ENCODE peak calls at places on chromosomes 16 and 17, in six cellular contexts. A is RWPE2, Z is uterus, N is neuronal stem cell, Y is astrocyte of the spinal cord, R is body of pancreas. H is an unnamed sample.

GRCh38 chr17:8800656-8801055 is 1.5 kb upstream of the MFSD6L start:
- DNase-seq in Y (no peak), A (no peak), R (no peak), Z (no peak), N (no peak), H (no peak)

GRCh38 chr17:6428207-6428965 is 6.5 kb downstream of the AIPL1 start:
- DNase-seq in R (no peak), N (no peak), Z (no peak), A (no peak), Y (no peak), H (no peak)

GRCh38 chr17:27322690-27323508 is 29.0 kb downstream of the WSB1 start:
- DNase-seq in Y (no peak), A (no peak), R (no peak), Z (no peak), N (no peak), H (no peak)

GRCh38 chr17:21194688-21195087 is 19.3 kb downstream of the TMEM11 start:
- DNase-seq in A (no peak), R (no peak), Z (peak), Y (peak), N (no peak), H (no peak)

GRCh38 chr17:61285483-61286320 is 113.9 kb upstream of the TBX2 start:
- DNase-seq in Y (peak), A (no peak), N (no peak), R (no peak), Z (no peak), H (no peak)

GRCh38 chr16:79422061-79422460 is 178.5 kb downstream of the MAF start:
- DNase-seq in R (no peak), A (no peak), Y (no peak), N (no peak), Z (no peak), H (no peak)

GRCh38 chr17:2435852-2436251 is 35.0 kb upstream of the MNT start:
- DNase-seq in Y (no peak), A (no peak), N (no peak), R (peak), Z (no peak), H (no peak)

GRCh38 chr17:61314368-61315078 is 85.1 kb upstream of the TBX2 start:
- DNase-seq in R (no peak), Z (peak), N (no peak), A (no peak), Y (peak), H (no peak)

GRCh38 chr17:29909604-29910003 is 20.4 kb downstream of the SSH2 start:
- DNase-seq in Y (peak), A (no peak), N (no peak), Z (no peak), R (no peak), H (no peak)

GRCh38 chr17:62626719-62627218 is 701 bp upstream of the MRC2 start:
- DNase-seq in Y (peak), Z (peak), N (peak), A (no peak), R (no peak), H (no peak)

GRCh38 chr16:55349867-55350266 is 25.9 kb downstream of the IRX6 start:
- DNase-seq in N (no peak), Y (peak), R (no peak), Z (no peak), A (no peak), H (no peak)

GRCh38 chr17:81960130-81960958 is 643 bp downstream of the NOTUM start:
- DNase-seq in R (no peak), Y (no peak), N (no peak), A (peak), Z (no peak), H (no peak)

GRCh38 chr17:57862410-57862989 is 12.7 kb upstream of the MRPS23 start:
- DNase-seq in Y (no peak), Z (peak), A (no peak), R (no peak), N (no peak), H (no peak)

GRCh38 chr16:78705694-78706093 is 606.2 kb downstream of the WWOX start:
- DNase-seq in A (no peak), Z (no peak), Y (peak), N (no peak), R (no peak), H (no peak)

GRCh38 chr16:65117701-65118448 is 4.0 kb downstream of the CDH11 start:
- DNase-seq in R (peak), N (peak), Z (peak), A (no peak), Y (peak), H (peak)

GRCh38 chr16:11006666-11007065 is 62.3 kb downstream of the CLEC16A start:
- DNase-seq in N (no peak), Z (no peak), Y (no peak), A (no peak), R (no peak), H (no peak)

GRCh38 chr17:5120036-5120435 is 4.2 kb downstream of the USP6 start:
- DNase-seq in N (no peak), Z (peak), R (no peak), A (peak), Y (no peak), H (no peak)

GRCh38 chr17:43401293-43401692 is 2.5 kb downstream of the ARL4D start:
- DNase-seq in Y (peak), N (no peak), R (no peak), Z (no peak), A (peak), H (no peak)

GRCh38 chr17:77141846-77142449 is 1.2 kb downstream of the SEC14L1 start:
- DNase-seq in Z (no peak), A (no peak), Y (no peak), R (no peak), N (no peak), H (no peak)

GRCh38 chr17:77919276-77919675 is 39.2 kb upstream of the TNRC6C start:
- DNase-seq in N (no peak), R (no peak), A (no peak), Y (no peak), Z (no peak), H (no peak)

GRCh38 chr16:30478766-30479478 is 6.4 kb downstream of the ITGAL start:
- DNase-seq in Z (no peak), Y (no peak), N (no peak), R (no peak), A (no peak), H (no peak)

GRCh38 chr17:44062871-44063270 is 3.6 kb downstream of the LSM12 start:
- DNase-seq in N (no peak), Z (no peak), R (no peak), Y (no peak), A (no peak), H (no peak)

GRCh38 chr16:54944002-54944401 is 13.3 kb downstream of the IRX5 start:
- DNase-seq in A (no peak), Y (no peak), Z (no peak), N (no peak), R (no peak), H (no peak)

GRCh38 chr16:89707695-89708094 is 6.2 kb upstream of the SPATA2L start:
- DNase-seq in R (no peak), Z (no peak), A (peak), Y (no peak), N (no peak), H (no peak)

GRCh38 chr16:89704281-89704680 is 2.8 kb upstream of the SPATA2L start:
- DNase-seq in N (no peak), A (no peak), Y (no peak), R (no peak), Z (no peak), H (no peak)

GRCh38 chr16:89708481-89708931 is 7.0 kb upstream of the SPATA2L start:
- DNase-seq in Z (no peak), Y (no peak), A (peak), N (no peak), R (no peak), H (no peak)

GRCh38 chr16:89705006-89705405 is 3.5 kb upstream of the SPATA2L start:
- DNase-seq in A (peak), Y (no peak), Z (no peak), R (no peak), N (no peak), H (no peak)

GRCh38 chr16:89706446-89707260 is 5.1 kb upstream of the SPATA2L start:
- DNase-seq in A (no peak), R (no peak), Y (no peak), Z (no peak), N (no peak), H (no peak)
- H3K4me3 ChIP-seq in A (no peak), R (no peak), Y (no peak), Z (no peak), N (no peak), H (no peak)

DNA sequence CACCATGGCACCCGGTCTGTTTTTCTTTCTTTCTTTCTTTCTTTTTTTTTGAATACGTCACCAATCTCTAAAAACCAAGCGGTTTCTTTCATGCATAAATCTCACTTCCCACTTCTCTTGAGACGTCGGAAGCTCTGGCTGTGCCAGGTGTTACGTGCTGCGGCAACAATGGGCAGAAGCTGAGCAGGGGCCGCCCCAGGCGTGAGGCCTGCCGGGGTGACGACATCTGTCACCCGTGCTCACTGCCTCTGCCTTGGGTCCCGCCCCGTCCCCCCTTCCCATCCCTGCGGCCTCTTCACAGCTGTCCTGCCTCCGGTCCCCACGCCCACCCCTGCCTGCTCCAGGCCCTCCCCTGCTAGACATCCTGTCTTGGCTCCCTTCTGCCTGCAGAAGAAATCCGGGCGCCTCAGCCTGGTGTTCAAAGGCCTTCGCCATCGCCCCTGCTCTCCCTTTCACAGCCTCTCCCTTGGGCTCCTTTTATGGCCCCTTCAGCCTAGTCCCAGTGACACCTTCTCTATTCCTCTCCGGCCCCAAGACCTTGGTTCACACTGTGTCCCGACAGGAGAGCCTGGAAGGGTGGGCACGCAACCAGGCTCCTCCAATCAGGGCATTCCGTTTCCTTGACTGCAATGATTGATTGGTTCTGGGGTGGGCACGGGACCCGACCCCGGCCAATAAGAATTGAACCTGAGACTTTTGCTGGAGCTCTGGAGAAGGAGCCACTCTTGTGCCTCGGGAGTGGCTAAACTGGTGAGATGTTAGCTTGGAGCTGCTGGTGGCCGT is 4.8 kb downstream of the P2RX1 start:
- DNase-seq in N (no peak), Z (no peak), R (no peak), Y (no peak), A (no peak), H (no peak)
- H3K4me3 ChIP-seq in N (no peak), Z (no peak), R (no peak), Y (no peak), A (no peak), H (no peak)

GRCh38 chr17:68085751-68086445 is 50.4 kb downstream of the KPNA2 start:
- DNase-seq in A (no peak), Z (no peak), R (no peak), Y (no peak), N (no peak), H (no peak)
- H3K4me3 ChIP-seq in A (no peak), Z (no peak), R (no peak), Y (no peak), N (no peak), H (no peak)

DNA sequence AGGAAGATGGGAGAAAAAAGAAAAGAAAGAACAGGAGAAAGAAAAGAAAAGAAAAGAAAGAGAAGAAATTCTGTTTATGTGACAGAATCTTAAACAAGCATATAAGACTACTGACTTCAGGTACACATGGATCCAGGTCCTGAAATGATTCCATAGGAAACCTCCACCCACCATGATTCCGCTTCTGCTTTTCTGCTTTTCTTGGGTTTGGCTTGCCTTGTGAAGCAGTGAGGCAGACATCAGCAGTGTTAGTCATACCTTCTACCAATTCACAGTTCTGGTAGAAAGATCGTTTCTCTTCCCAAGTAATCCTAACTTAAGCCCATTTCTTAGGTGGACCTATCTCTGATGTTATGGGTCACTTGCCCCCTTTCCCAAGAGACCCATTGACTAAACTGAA is 660.1 kb upstream of the RBFOX1 start:
- DNase-seq in N (no peak), A (no peak), R (no peak), Y (no peak), Z (no peak), H (no peak)
- H3K4me3 ChIP-seq in N (no peak), A (no peak), R (no peak), Y (no peak), Z (no peak), H (no peak)

GRCh38 chr17:41735744-41736143 is 1.3 kb upstream of the HAP1 start:
- DNase-seq in R (no peak), Z (no peak), N (no peak), Y (no peak), A (no peak), H (no peak)

GRCh38 chr17:41731836-41732235 is 2.6 kb downstream of the HAP1 start:
- DNase-seq in N (no peak), A (no peak), R (no peak), Z (no peak), Y (no peak), H (no peak)

GRCh38 chr17:41734139-41734948 is at the start of gene HAP1:
- DNase-seq in Y (no peak), Z (peak), A (no peak), R (peak), N (peak), H (peak)

GRCh38 chr17:41734949-41735313 is 488 bp upstream of the HAP1 start:
- DNase-seq in Z (no peak), Y (no peak), N (no peak), A (no peak), R (no peak), H (no peak)

GRCh38 chr17:41733348-41734138 is 900 bp downstream of the HAP1 start:
- DNase-seq in Z (no peak), Y (no peak), N (no peak), A (no peak), R (no peak), H (no peak)
- H3K4me3 ChIP-seq in Z (peak), Y (no peak), N (peak), A (peak), R (no peak), H (peak)

GRCh38 chr17:34637041-34637547 is 57.7 kb downstream of the TMEM132E start:
- DNase-seq in R (no peak), N (no peak), A (no peak), Y (no peak), Z (no peak), H (no peak)
- H3K4me3 ChIP-seq in R (no peak), N (no peak), A (no peak), Y (no peak), Z (no peak), H (no peak)